ENCODE peak calls at places on chromosomes 13 and 19, in five cellular contexts. One of them, this sample, is unnamed.

GRCh38 chr19:32200312-32201038 is 144.9 kb upstream of the ZNF507 start:
- DNase-seq in body of pancreas: no peak
- DNase-seq in A549: no peak
- DNase-seq in RWPE2: no peak
- DNase-seq in BE2C: no peak
- DNase-seq in this sample: no peak

GRCh38 chr19:15159251-15159650 is 41.5 kb downstream of the NOTCH3 start:
- DNase-seq in body of pancreas: no peak
- DNase-seq in A549: peak; percentile 17
- DNase-seq in RWPE2: no peak
- DNase-seq in BE2C: no peak
- DNase-seq in this sample: no peak

GRCh38 chr19:54209058-54209747 is 8.5 kb downstream of the RPS9 start:
- DNase-seq in A549: peak; percentile 52
- DNase-seq in body of pancreas: no peak
- DNase-seq in RWPE2: no peak
- DNase-seq in BE2C: peak; percentile 48
- DNase-seq in this sample: no peak

GRCh38 chr19:12527034-12527836 is 24.0 kb downstream of the ZNF564 start:
- DNase-seq in body of pancreas: no peak
- DNase-seq in RWPE2: no peak
- DNase-seq in A549: peak; percentile 62
- DNase-seq in BE2C: no peak
- DNase-seq in this sample: peak; percentile 7

GRCh38 chr19:3987619-3988371 is 2.5 kb upstream of the EEF2 start:
- DNase-seq in BE2C: peak; percentile 91
- DNase-seq in body of pancreas: peak; percentile 92
- DNase-seq in RWPE2: peak; percentile 79
- DNase-seq in A549: peak; percentile 80
- DNase-seq in this sample: peak; percentile 48

GRCh38 chr19:55702131-55702627 is 27.2 kb downstream of the EPN1 start:
- DNase-seq in BE2C: no peak
- DNase-seq in RWPE2: no peak
- DNase-seq in A549: no peak
- DNase-seq in body of pancreas: peak; percentile 43
- DNase-seq in this sample: no peak

GRCh38 chr13:99269627-99270252 is 11.6 kb upstream of the GPR18 start:
- DNase-seq in RWPE2: no peak
- DNase-seq in body of pancreas: peak; percentile 46
- DNase-seq in BE2C: no peak
- DNase-seq in A549: peak; percentile 45
- DNase-seq in this sample: no peak

GRCh38 chr19:3573162-3573857 is 566 bp downstream of the HMG20B start:
- DNase-seq in BE2C: peak; percentile 46
- DNase-seq in RWPE2: no peak
- DNase-seq in body of pancreas: no peak
- DNase-seq in A549: no peak
- DNase-seq in this sample: no peak

GRCh38 chr13:103788061-103788652 is 721.9 kb upstream of the SLC10A2 start:
- DNase-seq in BE2C: peak; percentile 58
- DNase-seq in A549: no peak
- DNase-seq in body of pancreas: no peak
- DNase-seq in RWPE2: no peak
- DNase-seq in this sample: no peak

GRCh38 chr13:113077566-113077952 is 28.0 kb upstream of the F7 start:
- DNase-seq in BE2C: no peak
- DNase-seq in body of pancreas: no peak
- DNase-seq in RWPE2: peak; percentile 45
- DNase-seq in A549: no peak
- DNase-seq in this sample: no peak

GRCh38 chr13:108733141-108733540 is 103.7 kb downstream of the MYO16 start:
- DNase-seq in A549: no peak
- DNase-seq in RWPE2: no peak
- DNase-seq in body of pancreas: no peak
- DNase-seq in BE2C: no peak
- DNase-seq in this sample: no peak

GRCh38 chr19:29690842-29691241 is 24.2 kb downstream of the C19orf12 start:
- DNase-seq in body of pancreas: no peak
- DNase-seq in BE2C: peak; percentile 37
- DNase-seq in A549: peak; percentile 83
- DNase-seq in RWPE2: no peak
- DNase-seq in this sample: no peak

GRCh38 chr19:17952041-17952976 is 14.6 kb upstream of the KCNN1 start:
- DNase-seq in RWPE2: no peak
- DNase-seq in A549: no peak
- DNase-seq in body of pancreas: no peak
- DNase-seq in BE2C: peak; percentile 23
- DNase-seq in this sample: no peak

GRCh38 chr13:113495494-113496251 is 5.2 kb upstream of the DCUN1D2 start:
- DNase-seq in body of pancreas: no peak
- DNase-seq in RWPE2: no peak
- DNase-seq in BE2C: no peak
- DNase-seq in A549: no peak
- DNase-seq in this sample: no peak

GRCh38 chr19:13095934-13096890 is 6.4 kb downstream of the LYL1 start:
- DNase-seq in BE2C: peak; percentile 68
- DNase-seq in body of pancreas: no peak
- DNase-seq in A549: peak; percentile 27
- DNase-seq in RWPE2: peak; percentile 47
- DNase-seq in this sample: no peak

GRCh38 chr19:7772752-7773291 is 9.8 kb downstream of the CLEC4M start:
- DNase-seq in body of pancreas: no peak
- DNase-seq in RWPE2: no peak
- DNase-seq in A549: no peak
- DNase-seq in BE2C: no peak
- DNase-seq in this sample: no peak

GRCh38 chr19:49713236-49713845 is 22.4 kb downstream of the CPT1C start:
- DNase-seq in RWPE2: no peak
- DNase-seq in BE2C: no peak
- DNase-seq in body of pancreas: no peak
- DNase-seq in A549: no peak
- DNase-seq in this sample: no peak

GRCh38 chr19:56838680-56838929 is 1.9 kb downstream of the PEG3 start:
- DNase-seq in body of pancreas: no peak
- DNase-seq in BE2C: no peak
- DNase-seq in A549: no peak
- DNase-seq in RWPE2: no peak
- DNase-seq in this sample: no peak

GRCh38 chr19:34961775-34962174 is 2.3 kb downstream of the ZNF792 start:
- DNase-seq in RWPE2: no peak
- DNase-seq in body of pancreas: no peak
- DNase-seq in A549: no peak
- DNase-seq in BE2C: no peak
- DNase-seq in this sample: no peak
- H3K4me3 ChIP-seq in RWPE2: no peak overlapping the region
- H3K4me3 ChIP-seq in body of pancreas: no peak overlapping the region
- H3K4me3 ChIP-seq in A549: no peak overlapping the region
- H3K4me3 ChIP-seq in BE2C: peak overlapping the region; percentile 96
- H3K4me3 ChIP-seq in this sample: no peak overlapping the region

GRCh38 chr19:47228937-47229673 is 1.9 kb downstream of the BBC3 start:
- DNase-seq in body of pancreas: no peak
- DNase-seq in A549: peak; percentile 75
- DNase-seq in RWPE2: no peak
- DNase-seq in BE2C: peak; percentile 29
- DNase-seq in this sample: no peak

GRCh38 chr19:47228168-47228936 is 2.6 kb downstream of the BBC3 start:
- DNase-seq in RWPE2: no peak
- DNase-seq in A549: peak; percentile 85
- DNase-seq in body of pancreas: peak; percentile 49
- DNase-seq in BE2C: peak; percentile 43
- DNase-seq in this sample: no peak

GRCh38 chr19:47227347-47228167 is 3.4 kb downstream of the BBC3 start:
- DNase-seq in A549: peak; percentile 99
- DNase-seq in RWPE2: peak; percentile 93
- DNase-seq in body of pancreas: peak; percentile 90
- DNase-seq in BE2C: peak; percentile 78
- DNase-seq in this sample: peak; percentile 90

GRCh38 chr19:47225746-47226425 is 5.1 kb downstream of the BBC3 start:
- DNase-seq in body of pancreas: peak; percentile 89
- DNase-seq in RWPE2: no peak
- DNase-seq in BE2C: peak; percentile 90
- DNase-seq in A549: peak; percentile 89
- DNase-seq in this sample: no peak

DNA sequence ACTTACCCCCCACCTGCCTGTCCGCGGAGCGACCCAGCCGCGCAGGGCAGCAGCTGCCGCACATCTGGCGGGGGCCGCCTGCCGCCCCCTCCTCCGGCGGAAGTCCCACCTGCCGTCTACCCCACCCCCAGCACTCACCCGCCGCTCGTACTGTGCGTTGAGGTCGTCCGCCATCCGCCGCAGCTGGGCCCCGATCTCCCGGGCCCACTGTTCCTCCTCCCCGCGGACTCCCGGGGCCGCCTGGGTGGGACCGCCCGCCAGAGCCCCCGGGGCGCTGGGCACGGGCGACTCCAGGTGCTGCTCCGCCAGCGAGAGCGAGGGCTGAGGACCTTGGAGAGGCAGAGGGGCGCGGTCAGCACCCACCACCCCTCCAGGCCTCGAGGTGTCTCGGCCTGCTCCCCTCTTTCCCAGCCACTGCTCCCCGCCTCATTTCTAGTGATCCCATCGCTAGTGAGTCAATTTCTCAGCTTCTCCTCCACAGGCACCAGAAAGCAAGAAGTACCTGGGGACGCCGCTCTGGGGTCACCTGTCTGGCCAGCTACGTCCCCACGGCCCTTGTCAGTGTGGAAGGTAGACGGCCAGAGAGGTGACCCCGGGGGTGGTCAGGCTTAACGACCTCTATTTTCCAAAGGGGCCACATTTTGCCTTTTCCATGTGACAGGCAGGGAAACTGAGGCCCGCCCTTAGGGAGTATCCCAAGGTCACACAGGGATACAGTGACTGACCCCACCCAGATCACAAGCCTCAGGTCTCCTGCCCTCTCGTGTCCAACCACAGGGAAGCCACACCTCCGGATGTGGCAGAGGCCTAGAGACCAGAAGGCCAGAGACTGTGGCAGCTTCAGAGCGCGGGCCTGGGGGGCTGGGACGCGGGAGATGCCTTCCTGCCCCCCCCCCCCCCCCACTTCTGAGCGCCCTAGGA is 4.3 kb downstream of the BBC3 start:
- DNase-seq in A549: peak; percentile 95
- DNase-seq in RWPE2: peak; percentile 85
- DNase-seq in body of pancreas: peak; percentile 81
- DNase-seq in BE2C: peak; percentile 66
- DNase-seq in this sample: peak; percentile 53
- TF ChIP-seq CTCF in A549: peak; percentile 0
- TF ChIP-seq CTCF in RWPE2: no peak
- TF ChIP-seq CTCF in body of pancreas: no peak
- TF ChIP-seq CTCF in BE2C: no peak
- TF ChIP-seq CTCF in this sample: no peak

GRCh38 chr19:38690832-38691231 is 43.4 kb downstream of the ACTN4 start:
- DNase-seq in A549: no peak
- DNase-seq in body of pancreas: no peak
- DNase-seq in RWPE2: no peak
- DNase-seq in BE2C: no peak
- DNase-seq in this sample: no peak

GRCh38 chr19:38693380-38694223 is 46.2 kb downstream of the ACTN4 start:
- DNase-seq in BE2C: no peak
- DNase-seq in RWPE2: peak; percentile 88
- DNase-seq in body of pancreas: peak; percentile 67
- DNase-seq in A549: peak; percentile 92
- DNase-seq in this sample: peak; percentile 58

GRCh38 chr19:38690146-38690545 is 42.7 kb downstream of the ACTN4 start:
- DNase-seq in BE2C: no peak
- DNase-seq in A549: no peak
- DNase-seq in body of pancreas: no peak
- DNase-seq in RWPE2: no peak
- DNase-seq in this sample: no peak

GRCh38 chr19:38691938-38692457 is 44.5 kb downstream of the ACTN4 start:
- DNase-seq in BE2C: peak; percentile 82
- DNase-seq in RWPE2: peak; percentile 85
- DNase-seq in body of pancreas: peak; percentile 68
- DNase-seq in A549: peak; percentile 75
- DNase-seq in this sample: peak; percentile 69

DNA sequence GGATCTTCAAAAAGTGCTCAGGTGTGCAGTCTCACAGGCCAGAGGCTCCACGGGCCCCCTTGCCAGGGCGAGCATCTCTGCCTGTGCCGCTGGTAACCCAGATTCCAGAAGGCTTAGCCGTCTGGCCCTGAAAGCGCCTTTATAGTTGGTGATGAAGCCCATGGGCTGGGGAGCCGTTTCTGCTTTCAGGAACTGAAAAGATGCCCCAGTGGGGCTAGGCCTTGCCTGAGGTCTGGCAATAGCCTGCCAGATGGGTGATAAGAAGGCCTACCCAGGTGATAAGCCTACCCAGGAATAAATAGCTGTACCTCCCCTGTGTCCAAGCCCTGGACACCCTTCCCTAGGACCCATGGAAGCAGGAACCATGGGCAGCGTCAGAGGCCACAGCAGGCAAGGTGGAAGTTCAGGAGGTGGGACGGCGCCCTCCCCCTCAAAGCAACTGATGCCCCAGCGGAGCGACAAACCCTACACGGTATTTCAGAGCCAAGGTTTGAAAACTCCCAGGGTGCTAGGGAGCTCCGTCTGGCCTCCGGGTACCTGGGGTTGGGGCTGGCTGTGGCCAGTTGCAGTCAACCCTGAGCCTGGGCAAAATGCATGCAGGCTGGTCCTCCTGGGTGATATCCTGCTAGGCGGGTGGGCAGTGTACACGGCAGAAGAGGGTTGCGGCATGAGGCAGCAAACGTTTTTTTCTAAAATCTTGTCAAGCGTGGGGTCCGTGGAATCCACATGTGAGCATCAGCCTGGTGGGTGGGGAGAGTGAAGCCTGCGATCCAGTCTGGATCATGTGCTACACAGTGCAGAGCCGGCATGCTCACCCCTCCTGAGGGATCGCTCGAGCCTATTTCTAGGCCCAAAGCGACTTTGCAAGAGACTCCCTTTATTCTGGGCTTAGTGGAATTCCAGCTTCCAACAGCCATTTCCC is 45.3 kb downstream of the ACTN4 start:
- DNase-seq in body of pancreas: no peak
- DNase-seq in A549: no peak
- DNase-seq in BE2C: no peak
- DNase-seq in RWPE2: no peak
- DNase-seq in this sample: no peak
- H3K4me3 ChIP-seq in body of pancreas: no peak overlapping the region
- H3K4me3 ChIP-seq in A549: peak overlapping the region; percentile 1
- H3K4me3 ChIP-seq in BE2C: peak overlapping the region; percentile 18
- H3K4me3 ChIP-seq in RWPE2: no peak overlapping the region
- H3K4me3 ChIP-seq in this sample: no peak overlapping the region

DNA sequence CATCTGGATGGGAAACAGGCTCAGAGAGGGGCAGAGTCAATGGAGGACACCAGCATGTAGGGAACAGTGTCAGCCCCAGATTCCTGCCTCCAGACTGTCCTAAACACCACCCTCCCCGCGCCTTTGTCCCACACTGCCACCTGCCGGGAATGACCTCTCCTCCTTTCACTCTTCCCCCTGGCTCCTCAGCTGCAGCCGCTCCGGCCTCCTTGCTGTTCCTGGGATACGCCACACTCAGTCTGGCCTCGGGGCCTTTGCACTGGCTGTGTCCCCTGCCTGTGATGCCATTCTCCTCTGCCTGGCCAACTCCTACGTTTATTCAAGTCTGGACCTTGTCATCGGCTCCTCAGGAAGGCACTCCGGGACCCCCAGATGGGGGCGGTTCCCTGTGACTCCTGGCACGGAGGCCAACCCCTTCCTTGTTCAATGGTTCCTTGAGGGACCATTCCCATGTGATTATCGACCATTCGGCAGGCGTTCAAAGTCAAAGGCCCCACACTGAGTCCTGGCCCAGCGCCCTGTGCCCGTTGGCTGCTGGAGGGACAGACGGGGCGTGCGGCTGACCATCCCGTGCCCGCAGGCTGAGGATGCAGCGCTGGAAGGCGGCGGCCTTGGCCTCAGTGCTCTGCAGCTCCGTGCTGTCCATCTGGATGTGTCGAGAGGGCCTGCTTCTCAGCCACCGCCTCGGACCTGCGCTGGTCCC is 15.8 kb downstream of the FUT6 start:
- DNase-seq in RWPE2: no peak
- DNase-seq in BE2C: peak; percentile 69
- DNase-seq in A549: peak; percentile 66
- DNase-seq in body of pancreas: peak; percentile 28
- DNase-seq in this sample: no peak
- TF ChIP-seq CTCF in RWPE2: peak; percentile 20
- TF ChIP-seq CTCF in BE2C: peak; percentile 62
- TF ChIP-seq CTCF in A549: peak; percentile 51
- TF ChIP-seq CTCF in body of pancreas: no peak
- TF ChIP-seq CTCF in this sample: peak; percentile 38